ENCODE peak calls at places on chromosomes 7 and 10, in four cellular contexts. One of them, this sample, is unnamed.

GRCh38 chr7:85483205-85483604 is 296.3 kb upstream of the SEMA3D start:
- DNase-seq in mesendoderm: no peak
- DNase-seq in H9: no peak
- DNase-seq in H1: no peak
- DNase-seq in this sample: peak

GRCh38 chr10:124742418-124743187 is 1.6 kb downstream of the FAM53B start:
- DNase-seq in mesendoderm: peak
- DNase-seq in H9: no peak
- DNase-seq in H1: no peak
- DNase-seq in this sample: no peak

GRCh38 chr7:101156866-101157589 is 2.8 kb downstream of the AP1S1 start:
- DNase-seq in mesendoderm: peak
- DNase-seq in H9: peak
- DNase-seq in H1: no peak
- DNase-seq in this sample: no peak

GRCh38 chr10:132637477-132638129 is 100.0 kb downstream of the INPP5A start:
- DNase-seq in mesendoderm: peak
- DNase-seq in H9: peak
- DNase-seq in H1: no peak
- DNase-seq in this sample: peak

GRCh38 chr7:158279539-158280466 is 307.8 kb downstream of the PTPRN2 start:
- DNase-seq in mesendoderm: no peak
- DNase-seq in H9: peak
- DNase-seq in H1: no peak
- DNase-seq in this sample: no peak

GRCh38 chr10:128345331-128345730 is 219.1 kb upstream of the MKI67 start:
- DNase-seq in mesendoderm: no peak
- DNase-seq in H9: no peak
- DNase-seq in H1: no peak
- DNase-seq in this sample: no peak

GRCh38 chr7:109879429-109879828 is 1211.5 kb upstream of the LRRN3 start:
- DNase-seq in mesendoderm: no peak
- DNase-seq in H9: no peak
- DNase-seq in H1: no peak
- DNase-seq in this sample: no peak

GRCh38 chr7:31027161-31027965 is 24.7 kb upstream of the ADCYAP1R1 start:
- DNase-seq in mesendoderm: peak
- DNase-seq in H9: peak
- DNase-seq in H1: peak
- DNase-seq in this sample: no peak

GRCh38 chr10:124530816-124531215 is 69.2 kb downstream of the LHPP start:
- DNase-seq in mesendoderm: no peak
- DNase-seq in H9: no peak
- DNase-seq in H1: no peak
- DNase-seq in this sample: no peak

GRCh38 chr10:75959912-75960311 is 528.5 kb downstream of the LRMDA start:
- DNase-seq in mesendoderm: no peak
- DNase-seq in H9: no peak
- DNase-seq in H1: no peak
- DNase-seq in this sample: no peak

GRCh38 chr7:151250181-151251095 is 1.9 kb upstream of the SMARCD3 start:
- DNase-seq in mesendoderm: no peak
- DNase-seq in H9: no peak
- DNase-seq in H1: no peak
- DNase-seq in this sample: no peak

GRCh38 chr10:88401671-88402347 is 181.3 kb downstream of the RNLS start:
- DNase-seq in mesendoderm: no peak
- DNase-seq in H9: no peak
- DNase-seq in H1: no peak
- DNase-seq in this sample: peak

GRCh38 chr10:103278862-103279298 is 1.9 kb downstream of the INA start:
- DNase-seq in mesendoderm: peak
- DNase-seq in H9: peak
- DNase-seq in H1: peak
- DNase-seq in this sample: peak

GRCh38 chr10:48468130-48468790 is 136.6 kb downstream of the ARHGAP22 start:
- DNase-seq in mesendoderm: peak
- DNase-seq in H9: no peak
- DNase-seq in H1: peak
- DNase-seq in this sample: no peak

GRCh38 chr10:60441515-60441914 is 51.8 kb upstream of the ANK3 start:
- DNase-seq in mesendoderm: no peak
- DNase-seq in H9: no peak
- DNase-seq in H1: no peak
- DNase-seq in this sample: peak

GRCh38 chr7:130891254-130892094 is 157.5 kb upstream of the KLF14 start:
- DNase-seq in mesendoderm: no peak
- DNase-seq in H9: no peak
- DNase-seq in H1: no peak
- DNase-seq in this sample: peak

GRCh38 chr10:31707578-31708411 is 220.8 kb downstream of the ARHGAP12 start:
- DNase-seq in mesendoderm: peak
- DNase-seq in H9: peak
- DNase-seq in H1: no peak
- DNase-seq in this sample: peak

GRCh38 chr7:147913239-147913638 is 677.3 kb upstream of the C7orf33 start:
- DNase-seq in mesendoderm: no peak
- DNase-seq in H9: no peak
- DNase-seq in H1: no peak
- DNase-seq in this sample: no peak

GRCh38 chr7:147916573-147916972 is 674.0 kb upstream of the C7orf33 start:
- DNase-seq in mesendoderm: no peak
- DNase-seq in H9: no peak
- DNase-seq in H1: no peak
- DNase-seq in this sample: no peak

GRCh38 chr7:147909712-147910111 is 680.9 kb upstream of the C7orf33 start:
- DNase-seq in mesendoderm: peak
- DNase-seq in H9: no peak
- DNase-seq in H1: no peak
- DNase-seq in this sample: no peak

GRCh38 chr7:147915781-147916180 is 674.8 kb upstream of the C7orf33 start:
- DNase-seq in mesendoderm: peak
- DNase-seq in H9: peak
- DNase-seq in H1: no peak
- DNase-seq in this sample: no peak

DNA sequence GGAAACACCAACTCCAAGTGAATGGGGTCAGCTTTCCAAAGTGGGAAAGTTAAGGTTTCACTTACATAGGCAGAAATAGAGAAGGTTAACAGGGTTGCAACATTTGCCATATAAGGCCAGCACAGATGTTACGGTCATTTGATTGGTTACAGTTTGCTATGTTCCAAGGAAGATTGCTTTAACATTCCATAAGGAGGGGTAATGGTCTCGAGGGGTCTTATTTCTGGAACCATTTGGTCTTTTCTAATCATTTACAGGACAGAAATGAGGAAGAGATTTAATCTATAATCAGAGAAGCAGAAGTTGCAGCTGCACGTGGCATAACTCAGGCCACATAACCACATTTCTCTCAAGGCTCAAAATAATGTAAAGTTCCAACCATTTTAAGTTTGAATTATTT is 679.3 kb upstream of the C7orf33 start:
- DNase-seq in mesendoderm: peak
- DNase-seq in H9: no peak
- DNase-seq in H1: no peak
- DNase-seq in this sample: no peak
- H4K5ac ChIP-seq in mesendoderm: no peak
- H4K5ac ChIP-seq in H9: no peak
- H4K5ac ChIP-seq in H1: no peak
- H4K5ac ChIP-seq in this sample: no peak

DNA sequence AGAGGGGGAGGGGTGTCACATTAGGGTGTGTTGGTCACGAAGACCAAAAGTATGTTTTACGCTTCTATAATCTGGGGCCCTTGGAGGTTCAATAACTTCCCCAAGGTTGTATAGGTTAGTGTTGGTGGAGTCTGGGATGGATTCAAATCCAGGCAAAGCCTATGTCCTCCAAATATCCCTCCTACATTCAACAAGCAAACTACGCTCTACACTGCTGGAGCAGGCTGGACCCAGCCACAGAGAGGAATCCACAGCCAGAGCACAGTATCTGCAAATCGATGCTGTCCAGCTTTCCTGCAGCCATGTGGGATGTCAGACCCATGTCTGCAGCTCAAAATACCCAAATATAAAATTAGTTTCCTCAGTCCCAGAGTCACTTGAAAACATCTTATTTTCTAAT is 198.0 kb downstream of the COBL start:
- DNase-seq in mesendoderm: no peak
- DNase-seq in H9: no peak
- DNase-seq in H1: no peak
- DNase-seq in this sample: no peak
- H4K5ac ChIP-seq in mesendoderm: no peak
- H4K5ac ChIP-seq in H9: no peak
- H4K5ac ChIP-seq in H1: no peak
- H4K5ac ChIP-seq in this sample: no peak

GRCh38 chr10:23200586-23200985 is 8.5 kb downstream of the PTF1A start:
- DNase-seq in mesendoderm: no peak
- DNase-seq in H9: no peak
- DNase-seq in H1: no peak
- DNase-seq in this sample: no peak
- H4K5ac ChIP-seq in mesendoderm: no peak
- H4K5ac ChIP-seq in H9: no peak
- H4K5ac ChIP-seq in H1: no peak
- H4K5ac ChIP-seq in this sample: no peak

DNA sequence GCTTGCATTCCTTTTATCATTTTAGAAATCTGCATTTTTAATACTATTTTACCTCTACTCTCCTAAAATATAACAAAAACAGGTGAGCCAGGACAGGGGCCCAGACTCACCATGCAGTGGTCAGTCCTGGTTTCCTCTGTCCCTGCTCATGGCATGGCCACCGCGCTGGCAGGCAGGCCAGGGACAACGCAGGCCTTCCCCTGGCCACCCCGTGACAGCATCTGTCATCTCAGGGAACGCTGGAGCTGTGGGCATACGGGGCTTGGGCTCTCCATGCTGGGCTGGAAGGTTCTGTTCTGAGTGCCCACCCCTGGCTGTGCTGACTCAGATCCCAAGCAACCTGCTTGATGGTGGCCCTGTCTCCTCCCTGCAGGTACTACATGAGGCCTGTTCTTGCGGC is 35.1 kb upstream of the CDH23 start:
- DNase-seq in mesendoderm: no peak
- DNase-seq in H9: no peak
- DNase-seq in H1: no peak
- DNase-seq in this sample: no peak
- H4K5ac ChIP-seq in mesendoderm: no peak
- H4K5ac ChIP-seq in H9: no peak
- H4K5ac ChIP-seq in H1: no peak
- H4K5ac ChIP-seq in this sample: no peak